ENCODE peak calls at places on chromosomes 2 and 18, in nine cellular contexts. N is activated CD4-positive, alpha-beta T cell treated with anti-CD3 and anti-CD28 coated beads, Interleukin-2, amount 50 U/mL, for 24 hours; A is right atrium auricular region; B is HFF-Myc; U is suprapubic skin; C is breast epithelium; I is HT1080; G is HEK293T; L is dorsolateral prefrontal cortex. V is an unnamed sample.

GRCh38 chr18:44895176-44895798 is 214.6 kb downstream of the SETBP1 start:
- DNase-seq in N (no peak), A (no peak), B (peak; percentile 20), U (no peak), C (no peak), I (peak; percentile 76), G (no peak), L (no peak), V (no peak)

GRCh38 chr2:61758991-61759390 is 94.9 kb downstream of the FAM161A start:
- DNase-seq in N (no peak), A (no peak), B (peak; percentile 65), U (no peak), C (no peak), I (peak; percentile 62), G (no peak), L (no peak), V (no peak)

GRCh38 chr2:72695676-72696075 is 130.2 kb downstream of the EXOC6B start:
- DNase-seq in N (no peak), A (no peak), B (no peak), U (no peak), C (no peak), I (no peak), G (no peak), L (no peak), V (no peak)

GRCh38 chr2:239577306-239577705 is 176.5 kb upstream of the HDAC4 start:
- DNase-seq in N (no peak), A (no peak), B (no peak), U (no peak), C (no peak), I (no peak), G (no peak), L (peak; percentile 23), V (no peak)

GRCh38 chr18:10442551-10442971 is 11.9 kb upstream of the APCDD1 start:
- DNase-seq in N (no peak), A (no peak), B (no peak), U (no peak), C (no peak), I (no peak), G (no peak), L (peak; percentile 69), V (peak; percentile 44)

GRCh38 chr2:101026923-101027469 is 24.9 kb downstream of the RPL31 start:
- DNase-seq in N (no peak), A (no peak), B (no peak), U (no peak), C (no peak), I (no peak), G (no peak), L (no peak), V (no peak)

GRCh38 chr2:128714285-128714684 is 395.6 kb upstream of the HS6ST1 start:
- DNase-seq in N (no peak), A (peak; percentile 46), B (no peak), U (no peak), C (no peak), I (no peak), G (no peak), L (no peak), V (no peak)

GRCh38 chr2:125185691-125186270 is 1160.7 kb downstream of the CNTNAP5 start:
- DNase-seq in N (no peak), A (no peak), B (no peak), U (no peak), C (no peak), I (peak; percentile 6), G (no peak), L (no peak), V (no peak)

GRCh38 chr2:48483916-48484315 is 46.0 kb upstream of the STON1 start:
- DNase-seq in N (no peak), A (no peak), B (no peak), U (no peak), C (no peak), I (no peak), G (no peak), L (no peak), V (no peak)

GRCh38 chr2:238657132-238658053 is 190.5 kb upstream of the TWIST2 start:
- DNase-seq in N (no peak), A (peak; percentile 50), B (no peak), U (no peak), C (no peak), I (no peak), G (no peak), L (no peak), V (no peak)

GRCh38 chr2:30109856-30110255 is 37.0 kb upstream of the YPEL5 start:
- DNase-seq in N (no peak), A (no peak), B (no peak), U (no peak), C (no peak), I (no peak), G (no peak), L (no peak), V (no peak)

GRCh38 chr2:98883780-98884211 is 52.2 kb downstream of the CRACDL start:
- DNase-seq in N (no peak), A (peak; percentile 38), B (no peak), U (no peak), C (no peak), I (peak; percentile 21), G (no peak), L (no peak), V (no peak)

GRCh38 chr18:35456181-35456850 is 41.4 kb downstream of the INO80C start:
- DNase-seq in N (no peak), A (no peak), B (no peak), U (no peak), C (no peak), I (peak; percentile 39), G (no peak), L (no peak), V (no peak)

GRCh38 chr2:26346454-26347053 is at the start of gene ADGRF3:
- DNase-seq in N (peak; percentile 32), A (peak; percentile 66), B (no peak), U (peak; percentile 79), C (peak; percentile 64), I (peak; percentile 20), G (peak; percentile 37), L (peak; percentile 72), V (no peak)

GRCh38 chr2:70103531-70104061 is 16.3 kb downstream of the PCBP1 start:
- DNase-seq in N (no peak), A (no peak), B (no peak), U (no peak), C (no peak), I (no peak), G (no peak), L (no peak), V (no peak)

GRCh38 chr2:86562485-86562890 is 755 bp downstream of the CHMP3 start:
- DNase-seq in N (no peak), A (no peak), B (no peak), U (no peak), C (no peak), I (no peak), G (no peak), L (no peak), V (no peak)

GRCh38 chr2:216159646-216160045 is 50.5 kb downstream of the XRCC5 start:
- DNase-seq in N (no peak), A (no peak), B (no peak), U (no peak), C (no peak), I (no peak), G (no peak), L (no peak), V (no peak)

GRCh38 chr2:135532581-135532980 is 1.3 kb downstream of the R3HDM1 start:
- DNase-seq in N (no peak), A (no peak), B (no peak), U (no peak), C (no peak), I (no peak), G (no peak), L (no peak), V (no peak)

GRCh38 chr18:78999939-79000338 is 20.3 kb downstream of the SALL3 start:
- DNase-seq in N (no peak), A (no peak), B (no peak), U (no peak), C (no peak), I (no peak), G (no peak), L (no peak), V (no peak)

GRCh38 chr2:41965886-41966285 is 81.9 kb upstream of the PKDCC start:
- DNase-seq in N (no peak), A (peak; percentile 79), B (no peak), U (peak; percentile 74), C (no peak), I (no peak), G (no peak), L (no peak), V (no peak)

GRCh38 chr2:149741646-149742045 is 154.1 kb upstream of the MMADHC start:
- DNase-seq in N (no peak), A (no peak), B (peak; percentile 96), U (no peak), C (no peak), I (peak; percentile 77), G (no peak), L (no peak), V (no peak)

GRCh38 chr18:22634464-22634863 is 216.7 kb upstream of the CTAGE1 start:
- DNase-seq in N (no peak), A (no peak), B (no peak), U (no peak), C (no peak), I (no peak), G (no peak), L (no peak), V (no peak)

GRCh38 chr2:14634223-14634884 is 1.8 kb downstream of the LRATD1 start:
- DNase-seq in N (no peak), A (peak; percentile 69), B (no peak), U (peak; percentile 87), C (peak; percentile 88), I (peak; percentile 74), G (peak; percentile 59), L (peak; percentile 75), V (peak; percentile 69)

V was measured in amygdala.